ENCODE peak calls at places on chromosome 18, in four cellular contexts. R, S, X and K are unnamed samples.

GRCh38 chr18:77181950-77182707 is 49.5 kb upstream of the MBP start:
- DNase-seq in R (no peak), S (no peak), X (no peak), K (no peak)

GRCh38 chr18:62732631-62733030 is 17.3 kb downstream of the PHLPP1 start:
- DNase-seq in R (no peak), S (no peak), X (no peak), K (no peak)

GRCh38 chr18:33870059-33870458 is 292.0 kb downstream of the ASXL3 start:
- DNase-seq in S (no peak), X (no peak), R (no peak), K (no peak)

GRCh38 chr18:25225152-25225551 is 126.8 kb downstream of the ZNF521 start:
- DNase-seq in S (no peak), X (no peak), R (no peak), K (no peak)

GRCh38 chr18:46916551-46917107 is 678 bp downstream of the PIAS2 start:
- DNase-seq in R (peak), X (no peak), S (peak), K (peak)

GRCh38 chr18:27803957-27804356 is 373.0 kb downstream of the CDH2 start:
- DNase-seq in X (no peak), R (no peak), S (no peak), K (no peak)

GRCh38 chr18:40852406-40852805 is 1102.6 kb upstream of the PIK3C3 start:
- DNase-seq in R (no peak), X (no peak), S (no peak), K (no peak)

GRCh38 chr18:58091099-58091611 is 47.1 kb downstream of the NEDD4L start:
- DNase-seq in X (no peak), R (no peak), S (peak), K (no peak)

GRCh38 chr18:44637210-44638051 is 43.3 kb upstream of the SETBP1 start:
- DNase-seq in R (no peak), X (no peak), S (peak), K (no peak)

GRCh38 chr18:47413327-47413726 is 161.9 kb upstream of the SKOR2 start:
- DNase-seq in S (no peak), X (no peak), R (no peak), K (no peak)

GRCh38 chr18:77035380-77035779 is 97.2 kb downstream of the MBP start:
- DNase-seq in S (no peak), X (no peak), R (no peak), K (no peak)

GRCh38 chr18:9952633-9953416 is 39.0 kb downstream of the VAPA start:
- DNase-seq in S (peak), R (no peak), X (no peak), K (no peak)

GRCh38 chr18:32280188-32280783 is 90.4 kb downstream of the MEP1B start:
- DNase-seq in R (no peak), X (no peak), S (no peak), K (no peak)

GRCh38 chr18:75500510-75500909 is 73.0 kb upstream of the SMIM21 start:
- DNase-seq in X (no peak), R (no peak), S (no peak), K (no peak)

GRCh38 chr18:77124452-77124922 is 8.1 kb downstream of the MBP start:
- DNase-seq in X (no peak), R (no peak), S (no peak), K (no peak)

GRCh38 chr18:28404721-28405120 is 227.8 kb upstream of the CDH2 start:
- DNase-seq in X (no peak), S (no peak), R (no peak), K (no peak)

GRCh38 chr18:79485788-79486355 is 90.1 kb downstream of the NFATC1 start:
- DNase-seq in X (no peak), S (no peak), R (no peak), K (no peak)

GRCh38 chr18:11989174-11989573 is 7.9 kb downstream of the IMPA2 start:
- DNase-seq in X (no peak), S (no peak), R (no peak), K (no peak)

GRCh38 chr18:80175451-80176235 is 66.6 kb downstream of the ADNP2 start:
- DNase-seq in R (no peak), X (no peak), S (no peak), K (no peak)

GRCh38 chr18:69635482-69635881 is 234.8 kb downstream of the DOK6 start:
- DNase-seq in S (no peak), X (no peak), R (no peak), K (no peak)

GRCh38 chr18:23542471-23542870 is 39.2 kb downstream of the RMC1 start:
- DNase-seq in X (no peak), S (no peak), R (no peak), K (no peak)

GRCh38 chr18:26710460-26711096 is 154.9 kb downstream of the AQP4 start:
- DNase-seq in R (no peak), X (no peak), S (no peak), K (no peak)

GRCh38 chr18:57846258-57846657 is 43.1 kb upstream of the ATP8B1 start:
- DNase-seq in X (no peak), R (no peak), S (peak), K (no peak)

GRCh38 chr18:41226186-41226585 is 728.8 kb upstream of the PIK3C3 start:
- DNase-seq in X (no peak), S (no peak), R (no peak), K (no peak)

GRCh38 chr18:40534748-40535147 is 1420.3 kb upstream of the PIK3C3 start:
- DNase-seq in R (no peak), X (no peak), S (no peak), K (no peak)

GRCh38 chr18:43314931-43315330 is 37.6 kb upstream of the SYT4 start:
- DNase-seq in R (no peak), S (no peak), X (no peak), K (no peak)

GRCh38 chr18:25896178-25896780 is 194.1 kb downstream of the SS18 start:
- DNase-seq in X (peak), S (peak), R (peak), K (no peak)

GRCh38 chr18:34223164-34223892 is 1.4 kb downstream of the NOL4 start:
- DNase-seq in X (peak), S (no peak), R (peak), K (no peak)

GRCh38 chr18:25097119-25098114 is 254.5 kb downstream of the ZNF521 start:
- DNase-seq in X (no peak), S (no peak), R (no peak), K (no peak)

GRCh38 chr18:36602620-36603019 is 226.2 kb downstream of the TPGS2 start:
- DNase-seq in R (no peak), S (no peak), X (no peak), K (no peak)

GRCh38 chr18:46350598-46351172 is 246.5 kb downstream of the HAUS1 start:
- DNase-seq in X (no peak), R (no peak), S (no peak), K (no peak)

GRCh38 chr18:78984941-78985784 is 5.5 kb downstream of the SALL3 start:
- DNase-seq in X (peak), S (peak), R (peak), K (no peak)

GRCh38 chr18:58570360-58571064 is 58.4 kb downstream of the ALPK2 start:
- DNase-seq in X (no peak), R (no peak), S (no peak), K (no peak)

GRCh38 chr18:10074122-10074521 is 160.3 kb downstream of the VAPA start:
- DNase-seq in X (no peak), R (no peak), S (no peak), K (no peak)

GRCh38 chr18:38750786-38751185 is 1185.2 kb upstream of the CELF4 start:
- DNase-seq in R (no peak), X (no peak), S (no peak), K (no peak)

GRCh38 chr18:23479829-23480505 is 23.3 kb upstream of the RMC1 start:
- DNase-seq in X (no peak), R (no peak), S (no peak), K (no peak)

GRCh38 chr18:22169889-22170420 is 566 bp downstream of the GATA6 start:
- DNase-seq in S (no peak), R (peak), X (peak), K (no peak)

GRCh38 chr18:59419386-59419785 is 60.3 kb upstream of the LMAN1 start:
- DNase-seq in X (peak), R (no peak), S (no peak), K (no peak)

GRCh38 chr18:36311026-36311570 is 13.6 kb downstream of the FHOD3 start:
- DNase-seq in R (peak), S (no peak), X (no peak), K (no peak)